ENCODE peak calls at places on chromosomes 13 and 19, in six cellular contexts. One of them, this sample, is unnamed.

GRCh38 chr13:102768914-102769313 is 4.7 kb downstream of the TEX30 start:
- DNase-seq in CD8-positive, alpha-beta T cell: no peak
- DNase-seq in kidney epithelial cell: no peak
- DNase-seq in neural progenitor cell: no peak
- DNase-seq in heart right ventricle: no peak
- DNase-seq in AG04450: no peak
- DNase-seq in this sample: no peak

GRCh38 chr13:110869805-110870706 is 44.8 kb downstream of the ANKRD10 start:
- DNase-seq in CD8-positive, alpha-beta T cell: no peak
- DNase-seq in kidney epithelial cell: peak
- DNase-seq in neural progenitor cell: peak
- DNase-seq in heart right ventricle: peak
- DNase-seq in AG04450: peak
- DNase-seq in this sample: peak

GRCh38 chr19:2426661-2427322 is 594 bp downstream of the TIMM13 start:
- DNase-seq in CD8-positive, alpha-beta T cell: peak
- DNase-seq in kidney epithelial cell: no peak
- DNase-seq in neural progenitor cell: peak
- DNase-seq in heart right ventricle: no peak
- DNase-seq in AG04450: no peak
- DNase-seq in this sample: no peak

GRCh38 chr19:29645911-29646310 is 19.4 kb upstream of the PLEKHF1 start:
- DNase-seq in CD8-positive, alpha-beta T cell: no peak
- DNase-seq in kidney epithelial cell: no peak
- DNase-seq in neural progenitor cell: no peak
- DNase-seq in heart right ventricle: peak
- DNase-seq in AG04450: no peak
- DNase-seq in this sample: no peak

GRCh38 chr13:94033830-94034642 is 445.4 kb downstream of the DCT start:
- DNase-seq in CD8-positive, alpha-beta T cell: no peak
- DNase-seq in kidney epithelial cell: no peak
- DNase-seq in neural progenitor cell: no peak
- DNase-seq in heart right ventricle: no peak
- DNase-seq in AG04450: no peak
- DNase-seq in this sample: no peak

GRCh38 chr13:106129273-106129672 is 406.2 kb downstream of the EFNB2 start:
- DNase-seq in CD8-positive, alpha-beta T cell: no peak
- DNase-seq in kidney epithelial cell: no peak
- DNase-seq in neural progenitor cell: no peak
- DNase-seq in heart right ventricle: no peak
- DNase-seq in AG04450: no peak
- DNase-seq in this sample: no peak

GRCh38 chr13:113062691-113063090 is 42.9 kb upstream of the F7 start:
- DNase-seq in CD8-positive, alpha-beta T cell: no peak
- DNase-seq in kidney epithelial cell: no peak
- DNase-seq in neural progenitor cell: no peak
- DNase-seq in heart right ventricle: no peak
- DNase-seq in AG04450: no peak
- DNase-seq in this sample: no peak

GRCh38 chr19:10149427-10149826 is 29.7 kb upstream of the EIF3G start:
- DNase-seq in CD8-positive, alpha-beta T cell: no peak
- DNase-seq in kidney epithelial cell: no peak
- DNase-seq in neural progenitor cell: no peak
- DNase-seq in heart right ventricle: no peak
- DNase-seq in AG04450: no peak
- DNase-seq in this sample: no peak

GRCh38 chr13:50914848-50915247 is 5.3 kb downstream of the RNASEH2B start:
- DNase-seq in CD8-positive, alpha-beta T cell: no peak
- DNase-seq in kidney epithelial cell: no peak
- DNase-seq in neural progenitor cell: no peak
- DNase-seq in heart right ventricle: no peak
- DNase-seq in AG04450: no peak
- DNase-seq in this sample: no peak

DNA sequence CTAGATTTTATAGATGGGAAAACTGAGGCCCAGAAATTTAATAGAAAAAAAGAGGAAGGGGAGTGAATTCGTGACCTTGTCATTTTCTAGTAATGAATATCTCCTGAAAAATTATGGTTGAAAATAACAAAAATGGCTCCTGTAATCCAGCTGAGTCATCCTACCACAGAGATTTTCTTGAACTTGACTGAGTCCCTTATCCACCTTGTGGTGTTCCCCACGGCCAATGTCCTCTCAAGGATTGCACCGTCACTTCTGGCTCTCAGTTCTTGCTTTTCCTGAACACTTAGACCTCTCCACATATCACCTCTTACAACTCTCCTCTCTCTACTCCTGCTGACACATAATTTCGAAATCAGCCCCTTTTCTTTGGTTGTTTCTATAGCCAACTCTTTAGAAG is 1.2 kb upstream of the KATNAL1 start:
- DNase-seq in CD8-positive, alpha-beta T cell: no peak
- DNase-seq in kidney epithelial cell: no peak
- DNase-seq in neural progenitor cell: no peak
- DNase-seq in heart right ventricle: no peak
- DNase-seq in AG04450: no peak
- DNase-seq in this sample: no peak
- H3K4me3 ChIP-seq in CD8-positive, alpha-beta T cell: no peak
- H3K4me3 ChIP-seq in kidney epithelial cell: no peak
- H3K4me3 ChIP-seq in neural progenitor cell: no peak
- H3K4me3 ChIP-seq in heart right ventricle: no peak
- H3K4me3 ChIP-seq in AG04450: no peak
- H3K4me3 ChIP-seq in this sample: no peak

DNA sequence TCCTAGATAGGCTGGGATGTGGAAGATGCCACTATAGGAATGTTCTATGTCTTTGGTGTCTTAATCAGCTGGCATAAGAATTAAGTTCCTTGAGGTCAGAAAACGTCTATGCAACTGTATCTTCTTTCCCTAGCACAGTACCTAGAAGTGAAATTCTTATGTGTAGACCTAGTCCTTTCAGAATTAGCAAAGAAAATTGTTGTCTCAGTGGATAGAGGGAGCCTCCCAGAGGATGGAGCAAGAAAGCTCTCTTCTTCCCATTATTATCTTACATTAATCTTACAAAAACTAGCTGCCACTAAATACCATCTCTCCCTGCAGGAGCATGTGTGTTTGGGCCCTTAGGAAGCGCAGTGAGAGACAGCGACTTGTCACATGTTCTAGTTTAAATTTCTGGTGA is 11.6 kb downstream of the CLDN10 start:
- DNase-seq in CD8-positive, alpha-beta T cell: no peak
- DNase-seq in kidney epithelial cell: no peak
- DNase-seq in neural progenitor cell: no peak
- DNase-seq in heart right ventricle: no peak
- DNase-seq in AG04450: no peak
- DNase-seq in this sample: no peak
- TF ChIP-seq CTCF in CD8-positive, alpha-beta T cell: no peak
- TF ChIP-seq CTCF in kidney epithelial cell: peak
- TF ChIP-seq CTCF in neural progenitor cell: peak
- TF ChIP-seq CTCF in heart right ventricle: no peak
- TF ChIP-seq CTCF in AG04450: no peak
- TF ChIP-seq CTCF in this sample: peak

GRCh38 chr19:4058696-4059492 is 7.8 kb downstream of the ZBTB7A start:
- DNase-seq in CD8-positive, alpha-beta T cell: no peak
- DNase-seq in kidney epithelial cell: no peak
- DNase-seq in neural progenitor cell: no peak
- DNase-seq in heart right ventricle: no peak
- DNase-seq in AG04450: no peak
- DNase-seq in this sample: no peak
- H3K4me3 ChIP-seq in CD8-positive, alpha-beta T cell: no peak
- H3K4me3 ChIP-seq in kidney epithelial cell: no peak
- H3K4me3 ChIP-seq in neural progenitor cell: no peak
- H3K4me3 ChIP-seq in heart right ventricle: peak
- H3K4me3 ChIP-seq in AG04450: peak
- H3K4me3 ChIP-seq in this sample: no peak

GRCh38 chr13:97030705-97031452 is 36.6 kb upstream of the OXGR1 start:
- DNase-seq in CD8-positive, alpha-beta T cell: no peak
- DNase-seq in kidney epithelial cell: no peak
- DNase-seq in neural progenitor cell: peak
- DNase-seq in heart right ventricle: no peak
- DNase-seq in AG04450: peak
- DNase-seq in this sample: peak
- TF ChIP-seq CTCF in CD8-positive, alpha-beta T cell: no peak
- TF ChIP-seq CTCF in kidney epithelial cell: peak
- TF ChIP-seq CTCF in neural progenitor cell: peak
- TF ChIP-seq CTCF in heart right ventricle: peak
- TF ChIP-seq CTCF in AG04450: peak
- TF ChIP-seq CTCF in this sample: peak

DNA sequence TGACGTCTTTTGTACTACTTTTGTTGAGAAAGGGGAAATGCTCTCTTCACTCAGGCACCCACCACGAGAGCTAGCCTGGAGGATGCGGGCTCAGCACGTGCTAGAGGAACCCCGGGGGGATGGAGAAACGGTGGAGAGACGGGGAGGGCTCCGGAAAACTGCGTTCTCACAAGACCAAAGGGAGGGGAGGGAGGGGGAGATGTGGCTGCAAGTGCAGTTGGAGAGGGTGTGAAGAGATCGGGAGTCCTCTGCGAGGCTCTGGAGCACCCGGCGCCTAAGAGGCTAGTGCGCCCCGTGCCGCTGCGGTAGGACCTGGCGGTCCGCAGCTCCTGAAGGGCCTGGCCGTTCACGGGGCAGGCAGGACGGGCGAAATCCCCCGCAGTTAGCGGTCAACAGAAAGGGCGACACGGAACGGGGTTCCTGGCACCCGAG is 43.4 kb upstream of the XPO4 start:
- DNase-seq in CD8-positive, alpha-beta T cell: no peak
- DNase-seq in kidney epithelial cell: no peak
- DNase-seq in neural progenitor cell: peak
- DNase-seq in heart right ventricle: peak
- DNase-seq in AG04450: no peak
- DNase-seq in this sample: no peak
- H3K4me3 ChIP-seq in CD8-positive, alpha-beta T cell: no peak
- H3K4me3 ChIP-seq in kidney epithelial cell: peak
- H3K4me3 ChIP-seq in neural progenitor cell: peak
- H3K4me3 ChIP-seq in heart right ventricle: no peak
- H3K4me3 ChIP-seq in AG04450: no peak
- H3K4me3 ChIP-seq in this sample: peak

GRCh38 chr13:44048326-44048725 is 168.6 kb downstream of the LACC1 start:
- DNase-seq in CD8-positive, alpha-beta T cell: no peak
- DNase-seq in kidney epithelial cell: no peak
- DNase-seq in neural progenitor cell: no peak
- DNase-seq in heart right ventricle: no peak
- DNase-seq in AG04450: no peak
- DNase-seq in this sample: no peak

GRCh38 chr13:44051923-44052322 is 172.2 kb downstream of the LACC1 start:
- DNase-seq in CD8-positive, alpha-beta T cell: no peak
- DNase-seq in kidney epithelial cell: no peak
- DNase-seq in neural progenitor cell: no peak
- DNase-seq in heart right ventricle: no peak
- DNase-seq in AG04450: no peak
- DNase-seq in this sample: no peak

GRCh38 chr13:44051405-44051804 is 171.7 kb downstream of the LACC1 start:
- DNase-seq in CD8-positive, alpha-beta T cell: no peak
- DNase-seq in kidney epithelial cell: no peak
- DNase-seq in neural progenitor cell: no peak
- DNase-seq in heart right ventricle: no peak
- DNase-seq in AG04450: no peak
- DNase-seq in this sample: no peak

GRCh38 chr13:44049546-44049945 is 169.8 kb downstream of the LACC1 start:
- DNase-seq in CD8-positive, alpha-beta T cell: no peak
- DNase-seq in kidney epithelial cell: no peak
- DNase-seq in neural progenitor cell: no peak
- DNase-seq in heart right ventricle: no peak
- DNase-seq in AG04450: no peak
- DNase-seq in this sample: no peak

DNA sequence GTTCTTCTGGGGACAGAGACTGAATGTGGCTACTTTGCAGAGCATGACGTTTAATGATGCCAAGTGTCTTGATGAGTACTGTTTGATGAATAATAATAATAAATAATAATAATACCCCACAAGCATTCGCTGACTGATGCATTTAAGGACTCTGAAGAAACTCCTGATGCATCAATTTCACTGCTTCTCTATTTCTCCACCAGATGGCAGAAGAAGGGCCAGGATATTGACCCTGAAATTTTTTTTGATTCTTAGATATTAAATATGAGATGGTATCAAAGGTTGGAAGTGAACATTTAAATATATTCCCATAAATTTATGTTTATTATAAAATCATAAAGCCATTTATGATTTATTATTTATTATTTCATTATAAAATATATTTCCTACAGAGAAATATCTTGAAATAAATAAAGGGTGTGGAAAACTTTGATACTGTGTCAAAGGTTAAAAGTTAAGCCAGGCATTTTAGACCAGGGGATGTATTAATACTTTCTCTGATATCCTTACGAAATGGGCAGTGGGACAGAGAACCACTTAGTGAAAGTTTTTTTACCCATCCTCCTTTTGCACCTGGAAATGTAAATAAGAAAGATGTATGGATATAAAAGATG is 170.9 kb downstream of the LACC1 start:
- DNase-seq in CD8-positive, alpha-beta T cell: no peak
- DNase-seq in kidney epithelial cell: no peak
- DNase-seq in neural progenitor cell: no peak
- DNase-seq in heart right ventricle: peak
- DNase-seq in AG04450: no peak
- DNase-seq in this sample: no peak
- TF ChIP-seq CTCF in CD8-positive, alpha-beta T cell: peak
- TF ChIP-seq CTCF in kidney epithelial cell: peak
- TF ChIP-seq CTCF in neural progenitor cell: peak
- TF ChIP-seq CTCF in heart right ventricle: peak
- TF ChIP-seq CTCF in AG04450: peak
- TF ChIP-seq CTCF in this sample: peak

GRCh38 chr13:30908416-30908980 is 2.4 kb downstream of the MEDAG start:
- DNase-seq in CD8-positive, alpha-beta T cell: no peak
- DNase-seq in kidney epithelial cell: no peak
- DNase-seq in neural progenitor cell: no peak
- DNase-seq in heart right ventricle: peak
- DNase-seq in AG04450: no peak
- DNase-seq in this sample: no peak

GRCh38 chr13:30905932-30906383 is at the start of gene MEDAG:
- DNase-seq in CD8-positive, alpha-beta T cell: no peak
- DNase-seq in kidney epithelial cell: no peak
- DNase-seq in neural progenitor cell: no peak
- DNase-seq in heart right ventricle: peak
- DNase-seq in AG04450: no peak
- DNase-seq in this sample: peak

GRCh38 chr13:30904043-30904442 is 2.0 kb upstream of the MEDAG start:
- DNase-seq in CD8-positive, alpha-beta T cell: no peak
- DNase-seq in kidney epithelial cell: no peak
- DNase-seq in neural progenitor cell: no peak
- DNase-seq in heart right ventricle: no peak
- DNase-seq in AG04450: no peak
- DNase-seq in this sample: no peak

GRCh38 chr13:30906411-30906990 is 430 bp downstream of the MEDAG start:
- DNase-seq in CD8-positive, alpha-beta T cell: no peak
- DNase-seq in kidney epithelial cell: no peak
- DNase-seq in neural progenitor cell: no peak
- DNase-seq in heart right ventricle: no peak
- DNase-seq in AG04450: no peak
- DNase-seq in this sample: no peak

GRCh38 chr13:30907167-30907761 is 1.2 kb downstream of the MEDAG start:
- DNase-seq in CD8-positive, alpha-beta T cell: no peak
- DNase-seq in kidney epithelial cell: no peak
- DNase-seq in neural progenitor cell: no peak
- DNase-seq in heart right ventricle: peak
- DNase-seq in AG04450: no peak
- DNase-seq in this sample: no peak
- H3K4me3 ChIP-seq in CD8-positive, alpha-beta T cell: no peak
- H3K4me3 ChIP-seq in kidney epithelial cell: no peak
- H3K4me3 ChIP-seq in neural progenitor cell: no peak
- H3K4me3 ChIP-seq in heart right ventricle: no peak
- H3K4me3 ChIP-seq in AG04450: no peak
- H3K4me3 ChIP-seq in this sample: peak

GRCh38 chr19:5503598-5503997 is 48.4 kb downstream of the ZNRF4 start:
- DNase-seq in CD8-positive, alpha-beta T cell: no peak
- DNase-seq in kidney epithelial cell: no peak
- DNase-seq in neural progenitor cell: no peak
- DNase-seq in heart right ventricle: no peak
- DNase-seq in AG04450: no peak
- DNase-seq in this sample: no peak
- TF ChIP-seq CTCF in CD8-positive, alpha-beta T cell: no peak
- TF ChIP-seq CTCF in kidney epithelial cell: no peak
- TF ChIP-seq CTCF in neural progenitor cell: peak
- TF ChIP-seq CTCF in heart right ventricle: no peak
- TF ChIP-seq CTCF in AG04450: peak
- TF ChIP-seq CTCF in this sample: no peak

This sample was measured in astrocyte of the cerebellum.